ENCODE peak calls at places on chromosomes 4 and X, in four cellular contexts. N, P, U and W are unnamed samples.

GRCh38 chr4:38601244-38601915 is 62.6 kb upstream of the KLF3 start:
- DNase-seq in U (no peak), N (no peak), P (no peak), W (no peak)

GRCh38 chr4:122783301-122784215 is 43.1 kb upstream of the FGF2 start:
- DNase-seq in P (peak; percentile 65), U (peak; percentile 56), N (peak; percentile 64), W (peak; percentile 98)

GRCh38 chr4:38078590-38079381 is 118.6 kb downstream of the PTTG2 start:
- DNase-seq in U (no peak), N (no peak), P (peak; percentile 31), W (peak; percentile 16)

GRCh38 chr4:123896446-123897071 is 500.0 kb downstream of the SPRY1 start:
- DNase-seq in N (no peak), U (no peak), P (no peak), W (peak; percentile 2)

GRCh38 chr4:25970241-25970675 is 56.2 kb downstream of the SMIM20 start:
- DNase-seq in U (no peak), N (peak; percentile 68), P (no peak), W (no peak)

GRCh38 chr4:111678466-111678865 is 466.8 kb upstream of the FAM241A start:
- DNase-seq in U (no peak), N (no peak), P (peak; percentile 92), W (no peak)

GRCh38 chr4:103008875-103009729 is 10.4 kb downstream of the SLC9B1 start:
- DNase-seq in P (peak; percentile 69), N (no peak), U (peak; percentile 69), W (no peak)

GRCh38 chrX:10450229-10450958 is 170.0 kb downstream of the MID1 start:
- DNase-seq in N (no peak), U (no peak), P (no peak), W (peak; percentile 19)

GRCh38 chr4:144579411-144580020 is 66.4 kb upstream of the HHIP start:
- DNase-seq in P (no peak), U (no peak), N (no peak), W (no peak)

GRCh38 chr4:13483142-13484044 is 747 bp downstream of the RAB28 start:
- DNase-seq in N (no peak), P (peak; percentile 26), U (peak; percentile 81), W (peak; percentile 54)

GRCh38 chrX:139083191-139083590 is 371.7 kb upstream of the FGF13 start:
- DNase-seq in P (no peak), U (no peak), N (no peak), W (no peak)

GRCh38 chrX:13828392-13828791 is 11.5 kb upstream of the GPM6B start:
- DNase-seq in N (no peak), U (no peak), P (no peak), W (peak; percentile 10)

GRCh38 chr4:183533698-183534097 is 28.8 kb downstream of the ING2 start:
- DNase-seq in P (no peak), U (no peak), N (no peak), W (no peak)

GRCh38 chr4:182938213-182938645 is 21.0 kb upstream of the DCTD start:
- DNase-seq in P (no peak), N (peak; percentile 89), U (peak; percentile 70), W (peak; percentile 61)

GRCh38 chr4:25376754-25377571 is at the start of gene ANAPC4:
- DNase-seq in N (peak; percentile 100), P (peak; percentile 51), U (peak; percentile 95), W (peak; percentile 95)

GRCh38 chrX:134548257-134548732 is 88.3 kb downstream of the HPRT1 start:
- DNase-seq in P (no peak), N (no peak), U (peak; percentile 37), W (no peak)

GRCh38 chrX:136525738-136526606 is 6.0 kb upstream of the VGLL1 start:
- DNase-seq in U (no peak), N (no peak), P (peak; percentile 40), W (peak; percentile 81)

GRCh38 chrX:82813671-82814078 is 694.4 kb upstream of the POU3F4 start:
- DNase-seq in P (no peak), N (no peak), U (no peak), W (peak; percentile 34)

GRCh38 chrX:76428243-76429130 is 977 bp downstream of the MAGEE1 start:
- DNase-seq in P (no peak), U (no peak), N (peak; percentile 48), W (no peak)

GRCh38 chr4:3210467-3210866 is 38.5 kb upstream of the MSANTD1 start:
- DNase-seq in P (no peak), N (no peak), U (no peak), W (no peak)

GRCh38 chrX:134782796-134783195 is 124.5 kb upstream of the PLAC1 start:
- DNase-seq in U (peak; percentile 58), N (no peak), P (no peak), W (no peak)

GRCh38 chr4:24273148-24273547 is 311.2 kb downstream of the DHX15 start:
- DNase-seq in P (no peak), N (no peak), U (no peak), W (no peak)

GRCh38 chr4:66572949-66573348 is 902.7 kb upstream of the EPHA5 start:
- DNase-seq in N (no peak), P (no peak), U (no peak), W (no peak)

GRCh38 chr4:150582101-150582565 is at the start of gene MAB21L2:
- DNase-seq in P (no peak), N (no peak), U (peak; percentile 10), W (peak; percentile 5)

GRCh38 chr4:150580244-150580643 is 1.7 kb upstream of the MAB21L2 start:
- DNase-seq in P (no peak), N (no peak), U (no peak), W (no peak)

GRCh38 chr4:150579591-150580234 is 2.2 kb upstream of the MAB21L2 start:
- DNase-seq in U (peak; percentile 65), N (no peak), P (no peak), W (peak; percentile 3)

GRCh38 chr4:150581611-150582010 is 340 bp upstream of the MAB21L2 start:
- DNase-seq in N (no peak), U (peak; percentile 58), P (no peak), W (peak; percentile 30)

DNA sequence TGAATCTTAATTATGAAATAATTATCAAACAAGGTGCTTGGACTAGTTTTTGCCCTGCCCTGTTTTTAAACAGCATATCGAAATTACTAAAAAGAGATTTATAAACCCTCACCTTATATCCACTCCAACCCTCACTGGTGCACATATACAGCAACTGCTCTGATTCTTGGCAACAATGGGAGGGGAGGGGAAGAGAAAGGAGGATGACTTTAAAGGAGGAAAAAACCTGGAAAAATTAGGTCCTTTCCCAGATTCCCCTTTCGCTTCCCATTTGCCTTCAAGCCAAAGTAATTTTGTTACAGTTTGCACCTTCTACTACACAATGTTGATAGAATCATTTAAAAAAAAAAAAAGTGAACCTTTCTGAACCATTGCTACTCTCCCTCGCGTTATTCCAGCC is 745 bp upstream of the MAB21L2 start:
- DNase-seq in P (no peak), U (no peak), N (no peak), W (no peak)
- H3K4me3 ChIP-seq in P (no peak overlapping the region), U (no peak overlapping the region), N (no peak overlapping the region), W (no peak overlapping the region)

DNA sequence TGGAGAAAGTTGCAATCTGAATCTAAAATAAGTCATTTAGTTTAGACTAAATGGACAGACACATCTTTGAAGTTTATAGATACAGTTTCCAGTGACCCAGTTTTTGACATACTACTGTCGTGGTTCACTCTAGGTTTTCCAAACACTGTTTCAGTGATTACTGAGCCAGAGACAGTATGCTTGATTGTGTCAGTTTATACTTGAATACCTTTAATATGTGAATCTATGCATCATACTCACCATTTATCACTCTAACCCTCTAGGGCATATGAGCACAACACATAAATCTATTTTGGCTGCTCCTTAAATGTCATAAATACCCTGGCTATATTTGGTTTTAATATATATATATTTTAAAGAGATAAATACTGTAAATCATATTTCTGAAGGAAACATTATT is 173.5 kb downstream of the GRID2 start:
- DNase-seq in N (no peak), P (no peak), U (no peak), W (no peak)
- H3K4me3 ChIP-seq in N (no peak overlapping the region), P (no peak overlapping the region), U (no peak overlapping the region), W (no peak overlapping the region)

GRCh38 chr4:128553665-128554515 is 255.6 kb upstream of the JADE1 start:
- DNase-seq in N (no peak), P (no peak), U (no peak), W (no peak)
- H3K4me3 ChIP-seq in N (peak overlapping the region; percentile 62), P (peak overlapping the region; percentile 52), U (no peak overlapping the region), W (peak overlapping the region; percentile 49)

GRCh38 chr4:110119347-110119746 is 79.1 kb downstream of the ELOVL6 start:
- DNase-seq in N (no peak), P (no peak), U (peak; percentile 21), W (no peak)
- H3K4me3 ChIP-seq in N (no peak overlapping the region), P (no peak overlapping the region), U (no peak overlapping the region), W (no peak overlapping the region)